ENCODE peak calls at places on chromosomes 7 and 10, in five cellular contexts. D, X, N, O and B are unnamed samples.

GRCh38 chr7:159126496-159127345 is 17.9 kb downstream of the VIPR2 start:
- DNase-seq in D (no peak), X (no peak), N (no peak), O (no peak), B (no peak)

GRCh38 chr7:66930341-66930740 is 9.3 kb downstream of the TMEM248 start:
- DNase-seq in X (no peak), D (no peak), N (no peak), O (peak), B (no peak)

GRCh38 chr10:89563861-89564478 is 28.6 kb upstream of the SLC16A12 start:
- DNase-seq in O (peak), X (no peak), N (peak), D (no peak), B (no peak)

GRCh38 chr10:126227762-126228134 is 160.5 kb downstream of the ADAM12 start:
- DNase-seq in D (no peak), N (no peak), X (no peak), O (no peak), B (no peak)

GRCh38 chr7:95608344-95609173 is 12.2 kb upstream of the PDK4 start:
- DNase-seq in O (peak), D (no peak), X (peak), N (peak), B (peak)

GRCh38 chr7:145700488-145700887 is 416.1 kb upstream of the CNTNAP2 start:
- DNase-seq in N (no peak), O (no peak), X (no peak), D (no peak), B (no peak)

GRCh38 chr7:106392144-106392543 is 107.4 kb upstream of the NAMPT start:
- DNase-seq in D (no peak), O (no peak), N (no peak), X (no peak), B (no peak)

GRCh38 chr10:58373446-58373834 is 11.8 kb upstream of the TFAM start:
- DNase-seq in N (no peak), O (no peak), D (no peak), X (no peak), B (no peak)

GRCh38 chr7:116122972-116123595 is 87.3 kb upstream of the TES start:
- DNase-seq in N (no peak), O (peak), D (no peak), X (no peak), B (no peak)

GRCh38 chr7:72493850-72494661 is 81.9 kb upstream of the CALN1 start:
- DNase-seq in O (peak), N (peak), D (peak), X (no peak), B (no peak)
- TF ChIP-seq CTCF in O (peak), N (peak), D (peak), X (peak), B (peak)

GRCh38 chr7:137992738-137993394 is 9.0 kb downstream of the CREB3L2 start:
- DNase-seq in N (no peak), D (no peak), X (no peak), O (no peak), B (no peak)
- H3K4me3 ChIP-seq in N (no peak), D (no peak), X (no peak), O (no peak), B (no peak)

GRCh38 chr7:99625961-99626360 is 9.2 kb downstream of the ZSCAN25 start:
- DNase-seq in X (no peak), N (no peak), O (no peak), D (no peak), B (no peak)
- TF ChIP-seq CTCF in X (no peak), N (no peak), O (no peak), D (no peak), B (no peak)

GRCh38 chr7:23358152-23358674 is 59.1 kb downstream of the MALSU1 start:
- DNase-seq in O (no peak), D (no peak), X (no peak), N (no peak), B (no peak)

GRCh38 chr7:23356168-23356567 is 57.0 kb downstream of the MALSU1 start:
- DNase-seq in D (no peak), O (no peak), X (no peak), N (no peak), B (no peak)

GRCh38 chr7:23356726-23357125 is 57.6 kb downstream of the MALSU1 start:
- DNase-seq in D (no peak), X (no peak), O (no peak), N (no peak), B (no peak)

GRCh38 chr7:23353172-23353571 is 54.0 kb downstream of the MALSU1 start:
- DNase-seq in N (no peak), O (no peak), D (no peak), X (no peak), B (no peak)

GRCh38 chr7:23357190-23358093 is 58.3 kb downstream of the MALSU1 start:
- DNase-seq in D (no peak), N (no peak), O (peak), X (no peak), B (no peak)
- H3K4me3 ChIP-seq in D (no peak), N (no peak), O (no peak), X (no peak), B (no peak)

DNA sequence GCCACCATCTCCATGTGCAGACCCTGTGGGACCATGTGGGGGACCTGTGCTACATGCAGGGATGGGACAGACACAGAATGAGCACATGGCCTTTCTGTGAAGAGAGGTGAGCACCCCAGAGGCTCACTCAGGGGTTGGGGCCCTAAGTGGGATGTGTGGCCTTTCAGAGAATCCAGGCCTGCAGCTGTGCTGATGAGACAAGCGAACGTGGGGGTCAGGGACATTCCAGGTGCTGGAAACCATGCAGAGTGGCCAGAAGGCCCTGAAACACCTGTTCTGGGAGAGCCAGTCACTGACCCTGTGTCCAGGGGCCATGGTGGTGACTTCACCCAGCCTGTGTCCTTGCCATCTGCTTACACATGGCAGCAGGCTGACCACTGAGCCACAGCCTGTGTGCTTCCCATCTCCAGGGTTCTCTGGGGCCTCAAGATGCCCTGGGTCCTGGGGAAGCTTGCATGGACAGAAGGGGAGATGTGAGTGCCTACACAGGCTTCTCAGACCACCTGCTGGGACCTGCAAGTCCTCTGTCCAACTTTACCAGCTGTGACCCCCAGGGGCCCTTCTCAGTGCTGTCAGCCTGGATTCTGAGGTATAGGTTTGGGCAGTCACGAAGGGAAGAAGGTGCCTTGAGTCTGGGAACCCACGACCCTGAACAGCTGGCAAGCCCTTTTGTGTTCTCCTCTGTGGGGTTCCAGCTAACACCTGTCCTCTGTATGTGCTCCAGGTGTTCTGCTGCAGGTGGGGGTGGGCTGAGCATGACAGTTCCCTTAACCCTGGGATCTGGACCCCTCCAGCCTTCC is 17.6 kb downstream of the RAMP3 start:
- DNase-seq in N (no peak), D (no peak), O (no peak), X (no peak), B (no peak)
- TF ChIP-seq CTCF in N (no peak), D (no peak), O (no peak), X (no peak), B (no peak)

GRCh38 chr7:117324940-117325339 is 2.1 kb upstream of the WNT2 start:
- DNase-seq in N (no peak), O (peak), D (no peak), X (no peak), B (no peak)
- H3K4me3 ChIP-seq in N (no peak), O (peak), D (no peak), X (no peak), B (peak)

GRCh38 chr7:520503-521161 is 986 bp upstream of the PDGFA start:
- DNase-seq in O (peak), D (no peak), N (no peak), X (no peak), B (no peak)
- TF ChIP-seq CTCF in O (no peak), D (no peak), N (no peak), X (no peak), B (no peak)

GRCh38 chr10:92573091-92573797 is 649 bp downstream of the IDE start:
- DNase-seq in D (peak), O (peak), X (peak), N (peak), B (no peak)

GRCh38 chr10:92573798-92574544 is at the start of gene IDE:
- DNase-seq in D (peak), X (peak), O (peak), N (peak), B (no peak)

GRCh38 chr10:92572362-92573090 is 1.4 kb downstream of the IDE start:
- DNase-seq in O (no peak), N (no peak), D (no peak), X (no peak), B (no peak)

GRCh38 chr10:92569071-92569470 is 4.8 kb downstream of the IDE start:
- DNase-seq in X (no peak), D (no peak), N (no peak), O (no peak), B (no peak)

GRCh38 chr10:92571649-92572048 is 2.2 kb downstream of the IDE start:
- DNase-seq in X (no peak), N (no peak), O (no peak), D (no peak), B (no peak)
- H3K4me3 ChIP-seq in X (no peak), N (no peak), O (peak), D (no peak), B (peak)